ENCODE peak calls at places on chromosomes 1 and 21, in seven cellular contexts. One of them, this sample, is unnamed.
A peak's percentile ranks its signal among the peaks of the same experiment; 100 is the strongest.

GRCh38 chr1:6111991-6112689 is 66.5 kb downstream of the KCNAB2 start:
- DNase-seq in NCI-H345: no peak
- DNase-seq in C1 segment of cervical spinal cord: no peak
- DNase-seq in Calu3: no peak
- DNase-seq in NCI-H774: no peak
- DNase-seq in ureter: no peak
- DNase-seq in head of caudate nucleus: no peak
- DNase-seq in this sample: no peak

GRCh38 chr21:46036696-46037337 is 55.2 kb downstream of the COL6A1 start:
- DNase-seq in NCI-H774: no peak
- DNase-seq in head of caudate nucleus: no peak
- DNase-seq in ureter: no peak
- DNase-seq in Calu3: no peak
- DNase-seq in NCI-H345: no peak
- DNase-seq in C1 segment of cervical spinal cord: no peak
- DNase-seq in this sample: no peak

GRCh38 chr1:2481885-2482284 is 5.8 kb downstream of the PLCH2 start:
- DNase-seq in ureter: peak; percentile 62
- DNase-seq in C1 segment of cervical spinal cord: no peak
- DNase-seq in NCI-H774: no peak
- DNase-seq in NCI-H345: peak; percentile 92
- DNase-seq in Calu3: no peak
- DNase-seq in head of caudate nucleus: no peak
- DNase-seq in this sample: peak; percentile 22

GRCh38 chr1:50488403-50488802 is 65.2 kb upstream of the DMRTA2 start:
- DNase-seq in NCI-H345: no peak
- DNase-seq in Calu3: no peak
- DNase-seq in NCI-H774: no peak
- DNase-seq in head of caudate nucleus: no peak
- DNase-seq in ureter: no peak
- DNase-seq in C1 segment of cervical spinal cord: no peak
- DNase-seq in this sample: no peak

GRCh38 chr1:246780264-246780663 is 56.1 kb downstream of the SCCPDH start:
- DNase-seq in head of caudate nucleus: no peak
- DNase-seq in Calu3: no peak
- DNase-seq in ureter: no peak
- DNase-seq in C1 segment of cervical spinal cord: no peak
- DNase-seq in NCI-H774: no peak
- DNase-seq in NCI-H345: no peak
- DNase-seq in this sample: no peak

GRCh38 chr1:239436286-239436685 is 49.9 kb downstream of the CHRM3 start:
- DNase-seq in NCI-H345: no peak
- DNase-seq in ureter: no peak
- DNase-seq in Calu3: no peak
- DNase-seq in C1 segment of cervical spinal cord: no peak
- DNase-seq in NCI-H774: no peak
- DNase-seq in head of caudate nucleus: no peak
- DNase-seq in this sample: no peak

GRCh38 chr1:60727553-60727952 is 354.8 kb upstream of the NFIA start:
- DNase-seq in C1 segment of cervical spinal cord: no peak
- DNase-seq in NCI-H774: no peak
- DNase-seq in Calu3: no peak
- DNase-seq in head of caudate nucleus: no peak
- DNase-seq in ureter: no peak
- DNase-seq in NCI-H345: no peak
- DNase-seq in this sample: peak; percentile 32

GRCh38 chr1:211741116-211741515 is 65.7 kb upstream of the NEK2 start:
- DNase-seq in ureter: no peak
- DNase-seq in NCI-H345: no peak
- DNase-seq in Calu3: no peak
- DNase-seq in C1 segment of cervical spinal cord: no peak
- DNase-seq in NCI-H774: no peak
- DNase-seq in head of caudate nucleus: no peak
- DNase-seq in this sample: no peak

GRCh38 chr1:109075531-109076490 is at the start of gene TAF13:
- DNase-seq in NCI-H345: peak; percentile 98
- DNase-seq in head of caudate nucleus: peak; percentile 97
- DNase-seq in ureter: peak; percentile 94
- DNase-seq in C1 segment of cervical spinal cord: peak; percentile 79
- DNase-seq in Calu3: peak; percentile 88
- DNase-seq in NCI-H774: peak; percentile 91
- DNase-seq in this sample: peak; percentile 93

GRCh38 chr1:67062412-67062811 is 8.5 kb upstream of the SLC35D1 start:
- DNase-seq in head of caudate nucleus: no peak
- DNase-seq in NCI-H345: no peak
- DNase-seq in ureter: no peak
- DNase-seq in C1 segment of cervical spinal cord: no peak
- DNase-seq in NCI-H774: no peak
- DNase-seq in Calu3: no peak
- DNase-seq in this sample: no peak

GRCh38 chr1:154191990-154192450 is at the start of gene TPM3:
- DNase-seq in NCI-H774: no peak
- DNase-seq in NCI-H345: no peak
- DNase-seq in head of caudate nucleus: no peak
- DNase-seq in ureter: no peak
- DNase-seq in C1 segment of cervical spinal cord: no peak
- DNase-seq in Calu3: no peak
- DNase-seq in this sample: no peak

GRCh38 chr1:59414406-59415133 is 117.7 kb downstream of the FGGY start:
- DNase-seq in NCI-H345: no peak
- DNase-seq in head of caudate nucleus: no peak
- DNase-seq in C1 segment of cervical spinal cord: no peak
- DNase-seq in NCI-H774: no peak
- DNase-seq in ureter: no peak
- DNase-seq in Calu3: no peak
- DNase-seq in this sample: no peak

GRCh38 chr1:17207046-17207445 is 2.1 kb downstream of the PADI1 start:
- DNase-seq in NCI-H345: no peak
- DNase-seq in C1 segment of cervical spinal cord: no peak
- DNase-seq in ureter: peak; percentile 70
- DNase-seq in NCI-H774: no peak
- DNase-seq in head of caudate nucleus: peak; percentile 36
- DNase-seq in Calu3: peak; percentile 57
- DNase-seq in this sample: no peak

GRCh38 chr1:161962094-161962887 is 61.4 kb downstream of the OLFML2B start:
- DNase-seq in ureter: no peak
- DNase-seq in head of caudate nucleus: no peak
- DNase-seq in NCI-H345: no peak
- DNase-seq in Calu3: peak; percentile 8
- DNase-seq in C1 segment of cervical spinal cord: no peak
- DNase-seq in NCI-H774: no peak
- DNase-seq in this sample: no peak

GRCh38 chr1:155934933-155935590 is 849 bp upstream of the KHDC4 start:
- DNase-seq in C1 segment of cervical spinal cord: no peak
- DNase-seq in head of caudate nucleus: no peak
- DNase-seq in NCI-H774: no peak
- DNase-seq in ureter: peak; percentile 46
- DNase-seq in NCI-H345: peak; percentile 72
- DNase-seq in Calu3: no peak
- DNase-seq in this sample: peak; percentile 53

GRCh38 chr1:117105003-117105402 is 16.5 kb downstream of the TRIM45 start:
- DNase-seq in C1 segment of cervical spinal cord: no peak
- DNase-seq in NCI-H345: no peak
- DNase-seq in NCI-H774: no peak
- DNase-seq in Calu3: no peak
- DNase-seq in head of caudate nucleus: no peak
- DNase-seq in ureter: no peak
- DNase-seq in this sample: no peak

This sample was measured in NCI-H1417.